ENCODE peak calls at places on chromosomes 4 and X, in four cellular contexts. W is IMR-90, I is K562, H is HepG2. U is an unnamed sample.

GRCh38 chr4:81215219-81215892 is at the start of gene PRKG2:
- DNase-seq in W (no peak), I (no peak), H (no peak), U (no peak)

GRCh38 chr4:144894525-144894924 is 203.5 kb downstream of the ANAPC10 start:
- DNase-seq in W (peak; percentile 48), I (no peak), H (no peak), U (no peak)

GRCh38 chrX:108165349-108166111 is 74.0 kb downstream of the ATG4A start:
- DNase-seq in W (peak; percentile 51), I (peak; percentile 33), H (peak; percentile 33), U (peak; percentile 38)

GRCh38 chrX:93977641-93978040 is 303.6 kb downstream of the FAM133A start:
- DNase-seq in W (no peak), I (no peak), H (no peak), U (no peak)

GRCh38 chr4:15006416-15007024 is 4.2 kb downstream of the CPEB2 start:
- DNase-seq in W (peak; percentile 18), I (no peak), H (no peak), U (no peak)

GRCh38 chr4:119581480-119581879 is 47.1 kb downstream of the PDE5A start:
- DNase-seq in W (no peak), I (no peak), H (no peak), U (no peak)

GRCh38 chr4:21469438-21470032 is 479.0 kb downstream of the KCNIP4 start:
- DNase-seq in W (no peak), I (no peak), H (peak; percentile 11), U (no peak)

GRCh38 chr4:47837582-47838294 is at the start of gene CORIN:
- DNase-seq in W (no peak), I (no peak), H (no peak), U (no peak)

GRCh38 chrX:134172588-134173259 is 64.3 kb upstream of the CCDC160 start:
- DNase-seq in W (no peak), I (no peak), H (no peak), U (peak; percentile 7)

GRCh38 chr4:41661447-41662076 is 87.0 kb downstream of the PHOX2B start:
- DNase-seq in W (peak; percentile 48), I (peak; percentile 64), H (peak; percentile 12), U (peak; percentile 50)

GRCh38 chrX:20382518-20383291 is 116.0 kb upstream of the RPS6KA3 start:
- DNase-seq in W (no peak), I (no peak), H (peak; percentile 84), U (peak; percentile 58)

GRCh38 chr4:47145630-47146029 is 114.3 kb downstream of the GABRB1 start:
- DNase-seq in W (peak; percentile 92), I (no peak), H (peak; percentile 1), U (no peak)

GRCh38 chr4:101528526-101528925 is 181.2 kb upstream of the PPP3CA start:
- DNase-seq in W (no peak), I (no peak), H (peak; percentile 9), U (no peak)

GRCh38 chr4:94925764-94926347 is 168.1 kb downstream of the BMPR1B start:
- DNase-seq in W (no peak), I (no peak), H (no peak), U (no peak)

GRCh38 chr4:144666539-144667175 is 20.7 kb downstream of the HHIP start:
- DNase-seq in W (peak; percentile 65), I (no peak), H (no peak), U (no peak)

GRCh38 chr4:153759407-153760226 is at the start of gene RNF175:
- DNase-seq in W (no peak), I (no peak), H (no peak), U (no peak)

GRCh38 chr4:1899149-1900086 is 28.2 kb downstream of the NSD2 start:
- DNase-seq in W (peak; percentile 78), I (peak; percentile 87), H (peak; percentile 70), U (peak; percentile 76)

GRCh38 chrX:130393451-130394074 is 8.1 kb upstream of the GPR119 start:
- DNase-seq in W (peak; percentile 45), I (peak; percentile 49), H (peak; percentile 12), U (peak; percentile 60)

GRCh38 chrX:154824638-154825037 is 9.8 kb downstream of the SMIM9 start:
- DNase-seq in W (no peak), I (no peak), H (no peak), U (no peak)

GRCh38 chr4:26346203-26346620 is 25.4 kb downstream of the RBPJ start:
- DNase-seq in W (no peak), I (peak; percentile 82), H (no peak), U (no peak)

GRCh38 chr4:78956979-78957378 is 17.7 kb upstream of the PAQR3 start:
- DNase-seq in W (no peak), I (no peak), H (no peak), U (no peak)

GRCh38 chr4:55356991-55357461 is 11.0 kb downstream of the SRD5A3 start:
- DNase-seq in W (peak; percentile 44), I (no peak), H (peak; percentile 42), U (no peak)

GRCh38 chrX:88903989-88904718 is 157.1 kb downstream of the CPXCR1 start:
- DNase-seq in W (no peak), I (no peak), H (no peak), U (no peak)

GRCh38 chr4:174429701-174430100 is 92.6 kb downstream of the HPGD start:
- DNase-seq in W (no peak), I (no peak), H (no peak), U (no peak)

GRCh38 chr4:89837385-89837995 is 529 bp upstream of the SNCA start:
- DNase-seq in W (peak; percentile 16), I (peak; percentile 7), H (no peak), U (peak; percentile 5)

GRCh38 chr4:128379860-128380259 is 92.2 kb upstream of the PGRMC2 start:
- DNase-seq in W (peak; percentile 49), I (peak; percentile 68), H (peak; percentile 12), U (peak; percentile 31)

GRCh38 chr4:173883821-173884220 is 353.8 kb upstream of the HAND2 start:
- DNase-seq in W (peak; percentile 71), I (no peak), H (no peak), U (no peak)

GRCh38 chrX:24097741-24098140 is 43.0 kb downstream of the EIF2S3 start:
- DNase-seq in W (peak; percentile 58), I (no peak), H (no peak), U (no peak)

GRCh38 chr4:8125526-8126056 is 33.0 kb downstream of the ABLIM2 start:
- DNase-seq in W (no peak), I (no peak), H (no peak), U (no peak)

GRCh38 chr4:89166971-89167475 is 55.7 kb downstream of the TIGD2 start:
- DNase-seq in W (no peak), I (no peak), H (no peak), U (no peak)

GRCh38 chr4:6435010-6435409 is 37.4 kb downstream of the PPP2R2C start:
- DNase-seq in W (no peak), I (no peak), H (no peak), U (no peak)
- TF ChIP-seq MAZ in W (no peak), I (no peak), H (no peak), U (no peak)

GRCh38 chrX:48958635-48959094 is 1.3 kb upstream of the OTUD5 start:
- DNase-seq in W (peak; percentile 66), I (no peak), H (peak; percentile 21), U (peak; percentile 41)

GRCh38 chrX:48957827-48958634 is 624 bp upstream of the OTUD5 start:
- DNase-seq in W (peak; percentile 98), I (peak; percentile 94), H (peak; percentile 93), U (peak; percentile 96)

GRCh38 chrX:48956728-48957414 is 536 bp downstream of the OTUD5 start:
- DNase-seq in W (no peak), I (no peak), H (no peak), U (no peak)

GRCh38 chrX:48960291-48960690 is 2.9 kb upstream of the OTUD5 start:
- DNase-seq in W (no peak), I (no peak), H (no peak), U (no peak)

DNA sequence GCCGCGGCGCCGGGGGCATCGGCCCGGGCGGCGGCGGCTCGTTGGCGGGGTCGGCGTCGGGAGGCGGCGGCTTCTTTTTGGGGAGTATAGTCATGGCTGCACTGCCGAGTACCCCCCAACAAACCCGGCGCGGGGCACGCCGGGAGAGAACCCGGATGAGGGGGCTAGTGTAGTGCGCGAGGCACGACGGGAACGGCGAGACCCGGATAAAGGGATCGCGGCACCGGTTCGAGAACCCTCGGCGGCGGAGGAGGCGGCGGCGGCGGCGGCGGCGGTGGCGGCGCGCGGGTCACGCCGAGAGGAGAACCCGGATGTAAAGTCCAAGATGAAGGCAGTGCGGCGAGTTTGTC is at the start of gene OTUD5:
- DNase-seq in W (no peak), I (peak; percentile 77), H (peak; percentile 39), U (peak; percentile 64)
- TF ChIP-seq POLR2A in W (no peak), I (peak; percentile 44), H (no peak), U (peak; percentile 31)

DNA sequence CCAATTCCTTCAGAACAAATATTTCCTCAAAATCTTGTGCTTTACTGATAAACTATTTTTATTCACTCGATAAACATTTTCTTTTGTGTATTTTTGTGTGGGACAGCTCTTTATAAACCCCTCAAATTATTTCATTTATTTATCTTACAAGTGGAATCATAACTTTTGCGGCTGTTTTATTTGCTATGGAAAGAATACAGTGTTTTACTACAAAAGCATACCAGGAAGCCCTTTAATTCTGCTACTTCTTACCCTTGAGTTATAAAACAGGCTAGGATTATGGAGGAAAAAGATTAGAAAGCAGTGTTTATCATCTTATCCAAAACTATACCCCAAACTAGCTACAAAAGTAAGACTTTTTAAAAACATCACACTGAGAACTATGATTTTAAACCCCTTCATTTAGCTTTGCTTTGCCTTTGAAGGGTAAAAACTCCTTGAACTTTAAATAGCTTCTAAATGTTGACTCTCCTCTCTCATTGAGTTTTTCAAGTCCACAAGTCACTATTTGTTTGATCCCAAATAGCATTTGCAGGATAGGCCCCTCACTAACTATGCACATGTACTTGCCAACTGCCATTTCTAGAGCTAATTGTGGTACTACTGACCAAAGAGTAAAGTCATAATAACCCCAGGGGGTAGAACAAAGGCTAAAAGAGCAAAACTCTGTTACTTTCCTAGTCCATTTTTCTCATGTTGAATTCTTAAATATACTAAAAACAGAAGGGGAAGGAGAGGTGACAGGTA is 45.8 kb upstream of the SGMS2 start:
- DNase-seq in W (no peak), I (no peak), H (no peak), U (no peak)
- TF ChIP-seq MAZ in W (no peak), I (no peak), H (no peak), U (no peak)

GRCh38 chr4:184472540-184473264 is 1.6 kb downstream of the IRF2 start:
- DNase-seq in W (peak; percentile 51), I (peak; percentile 69), H (peak; percentile 71), U (peak; percentile 58)
- TF ChIP-seq POLR2A in W (peak; percentile 23), I (peak; percentile 54), H (no peak), U (peak; percentile 42)

DNA sequence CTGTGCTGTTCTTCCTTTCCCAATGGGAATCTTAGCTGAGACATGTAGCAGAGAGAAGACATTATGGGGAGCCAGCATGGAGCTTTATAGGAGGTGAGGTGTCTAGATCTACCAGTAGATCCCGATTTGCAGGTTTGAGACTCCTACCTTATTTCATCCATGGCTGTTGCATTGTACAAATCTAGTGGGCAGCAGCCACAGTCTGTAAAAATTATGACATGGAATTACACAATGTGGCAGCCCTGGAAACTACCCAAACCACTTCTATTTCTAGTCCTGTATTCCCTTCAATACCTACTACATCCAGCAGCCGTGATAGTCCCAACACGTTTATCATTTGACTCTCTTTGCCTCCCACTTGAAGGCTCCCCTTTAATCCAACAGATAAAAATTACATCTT is 8.1 kb downstream of the ATP7A start:
- DNase-seq in W (peak; percentile 15), I (no peak), H (no peak), U (no peak)
- TF ChIP-seq MAZ in W (no peak), I (no peak), H (no peak), U (no peak)

GRCh38 chr4:73409978-73410588 is 6.0 kb downstream of the ALB start:
- DNase-seq in W (no peak), I (no peak), H (no peak), U (no peak)
- TF ChIP-seq POLR2A in W (no peak), I (no peak), H (no peak), U (no peak)

GRCh38 chr4:186912606-186913005 is 188.9 kb upstream of the FAT1 start:
- DNase-seq in W (no peak), I (no peak), H (no peak), U (no peak)
- TF ChIP-seq MAZ in W (no peak), I (no peak), H (no peak), U (no peak)

U was measured in A549.